ENCODE peak calls at places on chromosomes 2 and 18, in four cellular contexts. W is WTC11, H is astrocyte of the spinal cord, G is esophagus squamous epithelium. C is an unnamed sample.

GRCh38 chr2:235468978-235469694 is 24.7 kb upstream of the AGAP1 start:
- DNase-seq in W (no peak), H (peak; percentile 83), G (no peak), C (peak; percentile 85)

GRCh38 chr2:237600205-237600846 is 9.8 kb upstream of the RAB17 start:
- DNase-seq in W (no peak), H (no peak), G (no peak), C (peak; percentile 55)

GRCh38 chr18:31516432-31516831 is 18.5 kb downstream of the DSG2 start:
- DNase-seq in W (no peak), H (no peak), G (no peak), C (no peak)

GRCh38 chr2:202780514-202781021 is 91.0 kb downstream of the ICA1L start:
- DNase-seq in W (no peak), H (peak; percentile 43), G (no peak), C (peak; percentile 80)

GRCh38 chr2:1868683-1869141 is 124.4 kb upstream of the PXDN start:
- DNase-seq in W (peak; percentile 56), H (no peak), G (no peak), C (no peak)

GRCh38 chr18:46070683-46071614 is 1.1 kb downstream of the PSTPIP2 start:
- DNase-seq in W (no peak), H (no peak), G (no peak), C (no peak)

GRCh38 chr2:11691071-11691660 is 21.2 kb upstream of the NTSR2 start:
- DNase-seq in W (no peak), H (no peak), G (no peak), C (no peak)

GRCh38 chr18:9215221-9215933 is 78.8 kb downstream of the ANKRD12 start:
- DNase-seq in W (no peak), H (no peak), G (no peak), C (no peak)

GRCh38 chr2:203732072-203732952 is 25.9 kb downstream of the CD28 start:
- DNase-seq in W (no peak), H (no peak), G (no peak), C (no peak)

GRCh38 chr2:111708478-111708877 is 175.5 kb downstream of the ANAPC1 start:
- DNase-seq in W (no peak), H (no peak), G (no peak), C (no peak)

GRCh38 chr18:51235011-51235789 is 37.7 kb upstream of the MEX3C start:
- DNase-seq in W (no peak), H (peak; percentile 16), G (no peak), C (no peak)

GRCh38 chr2:44578401-44579135 is 216.8 kb downstream of the CAMKMT start:
- DNase-seq in W (no peak), H (peak; percentile 53), G (no peak), C (peak; percentile 35)

GRCh38 chr2:120230515-120231471 is 7.6 kb upstream of the TMEM185B start:
- DNase-seq in W (no peak), H (no peak), G (no peak), C (no peak)

GRCh38 chr2:1696472-1696871 is 47.8 kb downstream of the PXDN start:
- DNase-seq in W (no peak), H (no peak), G (no peak), C (no peak)

GRCh38 chr18:10661333-10661732 is 135.5 kb downstream of the NAPG start:
- DNase-seq in W (no peak), H (peak; percentile 25), G (no peak), C (no peak)

GRCh38 chr2:12027136-12027535 is 280.7 kb downstream of the LPIN1 start:
- DNase-seq in W (no peak), H (no peak), G (no peak), C (no peak)

GRCh38 chr2:99031991-99032390 is 96.0 kb upstream of the CRACDL start:
- DNase-seq in W (no peak), H (no peak), G (no peak), C (no peak)

GRCh38 chr18:21820811-21821143 is 80.2 kb downstream of the MIB1 start:
- DNase-seq in W (no peak), H (no peak), G (no peak), C (no peak)

GRCh38 chr2:181787310-181788048 is 104.1 kb upstream of the ITPRID2 start:
- DNase-seq in W (no peak), H (no peak), G (no peak), C (no peak)

GRCh38 chr2:237319086-237319820 is 94.7 kb downstream of the COL6A3 start:
- DNase-seq in W (no peak), H (no peak), G (no peak), C (no peak)

GRCh38 chr2:14297340-14297739 is 335.2 kb upstream of the LRATD1 start:
- DNase-seq in W (no peak), H (no peak), G (no peak), C (no peak)

GRCh38 chr2:205934443-205934842 is 151.5 kb downstream of the INO80D start:
- DNase-seq in W (no peak), H (no peak), G (no peak), C (peak; percentile 11)

GRCh38 chr2:212640428-212640827 is 101.8 kb upstream of the ERBB4 start:
- DNase-seq in W (no peak), H (no peak), G (no peak), C (no peak)

GRCh38 chr2:134558208-134558890 is 160.5 kb downstream of the TMEM163 start:
- DNase-seq in W (no peak), H (no peak), G (no peak), C (no peak)

DNA sequence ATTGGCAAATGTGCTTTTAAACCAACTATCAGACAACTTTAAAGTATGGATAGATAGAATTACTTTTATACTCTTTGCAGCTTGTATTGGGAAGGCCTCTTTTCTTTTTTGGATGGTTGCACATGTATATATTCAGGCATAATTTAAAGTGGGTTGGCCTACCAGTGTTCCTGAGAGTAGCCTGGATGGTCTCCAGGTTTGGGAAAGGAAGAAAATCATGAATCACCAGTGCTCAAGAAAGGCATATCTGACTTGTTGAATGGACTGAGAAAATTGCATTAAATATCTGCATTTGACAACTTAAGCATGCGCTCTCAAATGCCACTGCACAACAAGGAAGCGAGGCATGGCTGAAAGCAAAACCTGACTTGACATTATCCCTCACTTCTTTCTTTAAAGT is 124.8 kb downstream of the SPHKAP start:
- DNase-seq in W (no peak), H (no peak), G (no peak), C (no peak)
- TF ChIP-seq CTCF in W (no peak), H (no peak), G (no peak), C (no peak)

GRCh38 chr2:36511858-36512630 is 85.9 kb downstream of the FEZ2 start:
- DNase-seq in W (no peak), H (no peak), G (no peak), C (peak; percentile 63)

GRCh38 chr2:36512705-36513104 is 85.3 kb downstream of the FEZ2 start:
- DNase-seq in W (no peak), H (no peak), G (no peak), C (no peak)

GRCh38 chr2:36509077-36509476 is 88.9 kb downstream of the FEZ2 start:
- DNase-seq in W (no peak), H (no peak), G (no peak), C (no peak)

GRCh38 chr2:36502081-36502480 is 95.9 kb downstream of the FEZ2 start:
- DNase-seq in W (no peak), H (no peak), G (no peak), C (no peak)

DNA sequence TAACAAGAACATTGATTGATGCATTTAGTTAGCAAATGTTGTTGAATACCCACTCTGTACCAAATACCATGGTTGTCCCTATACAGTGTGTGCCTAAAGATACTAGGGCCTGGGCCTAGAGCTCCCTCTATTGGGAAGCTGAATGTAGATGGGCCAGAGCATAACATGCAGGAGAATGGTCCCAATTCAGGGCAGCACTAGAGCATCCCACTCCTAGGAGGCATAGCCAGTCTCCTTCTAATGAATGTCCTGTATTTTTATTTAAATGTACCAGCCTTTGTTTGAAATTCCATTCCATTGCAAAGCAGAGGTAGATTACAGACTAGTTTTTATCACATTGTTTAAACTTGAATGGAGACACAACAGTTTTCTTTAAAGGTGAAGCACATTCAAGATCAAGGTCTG is 90.6 kb downstream of the FEZ2 start:
- DNase-seq in W (peak; percentile 66), H (peak; percentile 73), G (no peak), C (peak; percentile 51)
- TF ChIP-seq CTCF in W (peak; percentile 29), H (peak; percentile 96), G (peak; percentile 54), C (peak; percentile 78)

GRCh38 chr2:108928660-108929377 is 60.2 kb downstream of the EDAR start:
- DNase-seq in W (no peak), H (no peak), G (no peak), C (no peak)
- TF ChIP-seq CTCF in W (no peak), H (no peak), G (no peak), C (peak; percentile 62)

GRCh38 chr2:130302164-130302886 is 40.4 kb upstream of the IMP4 start:
- DNase-seq in W (no peak), H (no peak), G (no peak), C (no peak)
- TF ChIP-seq CTCF in W (no peak), H (no peak), G (no peak), C (no peak)

DNA sequence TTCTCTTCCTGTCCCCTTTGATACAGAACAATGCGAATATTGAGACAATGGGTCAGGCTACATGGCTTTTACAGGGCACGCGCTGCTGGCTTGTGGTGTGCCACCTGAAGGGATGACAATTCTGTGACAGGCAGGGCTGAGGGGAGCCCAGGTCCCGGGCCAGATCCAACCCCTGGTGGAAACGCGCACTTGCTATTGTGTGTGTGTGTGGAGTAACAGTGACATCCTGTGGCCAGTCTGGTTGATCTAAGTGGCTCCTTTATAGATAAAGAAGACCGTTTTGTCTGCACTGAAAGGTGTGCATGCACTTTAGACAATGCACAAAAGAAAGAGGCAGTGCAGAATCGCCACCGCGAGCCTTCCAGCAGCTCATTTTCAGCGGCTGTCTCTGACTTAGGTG is 273.6 kb downstream of the HRH4 start:
- DNase-seq in W (peak; percentile 36), H (no peak), G (no peak), C (no peak)
- TF ChIP-seq CTCF in W (no peak), H (no peak), G (no peak), C (peak; percentile 32)

DNA sequence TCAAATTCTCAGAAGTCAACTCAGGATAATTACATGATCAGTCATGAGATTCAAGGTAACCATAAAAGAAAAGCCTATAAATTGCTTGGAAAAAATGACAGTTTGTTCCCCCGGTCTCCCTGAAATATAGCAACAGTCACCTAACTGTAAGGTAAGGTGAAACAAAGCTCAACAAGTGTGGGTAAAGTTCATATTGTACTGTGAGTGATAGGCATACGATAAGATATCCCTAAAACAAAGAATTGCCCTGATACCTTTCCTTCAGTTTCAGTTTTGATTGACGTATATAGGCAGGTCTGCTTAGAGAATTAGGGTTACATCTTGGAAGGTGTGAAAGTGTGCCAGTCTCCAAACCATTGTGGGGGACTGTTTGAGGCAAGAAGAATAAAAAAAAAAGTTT is 4.0 kb upstream of the CCBE1 start:
- DNase-seq in W (no peak), H (no peak), G (no peak), C (no peak)
- TF ChIP-seq CTCF in W (no peak), H (no peak), G (no peak), C (no peak)

C was measured in HFFc6.